ENCODE peak calls at places on chromosomes 4 and X, in five cellular contexts. I is lower lobe of right lung, H is PC-9, U is heart right ventricle, T is RWPE2. D is an unnamed sample. For H3K4me1 and H3K9me3, the result is how much of the 10 kb centered on the place peaks cover.

GRCh38 chr4:137519406-137519805 is 12.9 kb downstream of the PCDH18 start:
- DNase-seq in T (no peak), U (no peak), H (no peak), I (no peak), D (no peak)

GRCh38 chr4:145786261-145786660 is 106.3 kb downstream of the C4orf51 start:
- DNase-seq in U (no peak), H (no peak), I (no peak), T (no peak), D (no peak)

GRCh38 chrX:47210661-47211425 is 7.6 kb upstream of the CDK16 start:
- DNase-seq in U (no peak), H (no peak), I (no peak), T (no peak), D (no peak)

GRCh38 chr4:71460368-71460767 is 121.5 kb downstream of the SLC4A4 start:
- DNase-seq in I (no peak), T (no peak), U (no peak), H (no peak), D (no peak)

GRCh38 chr4:163592207-163592606 is 97.7 kb downstream of the TMA16 start:
- DNase-seq in I (no peak), T (no peak), U (no peak), H (no peak), D (no peak)

GRCh38 chr4:112327950-112328349 is 30.8 kb downstream of the ALPK1 start:
- DNase-seq in I (no peak), H (no peak), T (no peak), U (no peak), D (no peak)

GRCh38 chrX:154368630-154369452 is 5.6 kb downstream of the FLNA start:
- DNase-seq in I (peak), T (peak), U (peak), H (peak), D (peak)

GRCh38 chr4:11232004-11232403 is 196.7 kb downstream of the HS3ST1 start:
- DNase-seq in U (no peak), T (no peak), I (no peak), H (no peak), D (no peak)

GRCh38 chrX:76427560-76428242 is at the start of gene MAGEE1:
- DNase-seq in H (peak), T (peak), U (peak), I (peak), D (peak)

GRCh38 chr4:26081795-26082498 is 167.9 kb downstream of the SMIM20 start:
- DNase-seq in T (no peak), U (no peak), H (no peak), I (no peak), D (peak)

GRCh38 chrX:2299871-2300270 is 200.9 kb downstream of the DHRSX start:
- DNase-seq in H (no peak), T (no peak), I (no peak), U (no peak), D (no peak)

GRCh38 chrX:1493877-1494510 is 41.3 kb upstream of the ASMTL start:
- DNase-seq in I (no peak), H (no peak), T (no peak), U (no peak), D (no peak)

GRCh38 chrX:17713288-17713687 is 24.0 kb upstream of the SCML1 start:
- DNase-seq in I (no peak), U (no peak), H (no peak), T (no peak), D (no peak)

GRCh38 chr4:83548151-83548905 is 12.4 kb downstream of the GPAT3 start:
- DNase-seq in I (peak), T (peak), U (peak), H (peak), D (no peak)

GRCh38 chr4:124030038-124030638 is 633.5 kb downstream of the SPRY1 start:
- DNase-seq in H (no peak), I (no peak), T (no peak), U (no peak), D (no peak)

GRCh38 chr4:183181081-183181480 is 82.0 kb downstream of the WWC2 start:
- DNase-seq in I (no peak), T (no peak), U (no peak), H (no peak), D (no peak)

GRCh38 chr4:33722254-33722653 is 2522.1 kb downstream of the ARAP2 start:
- DNase-seq in H (no peak), U (no peak), I (no peak), T (no peak), D (no peak)

DNA sequence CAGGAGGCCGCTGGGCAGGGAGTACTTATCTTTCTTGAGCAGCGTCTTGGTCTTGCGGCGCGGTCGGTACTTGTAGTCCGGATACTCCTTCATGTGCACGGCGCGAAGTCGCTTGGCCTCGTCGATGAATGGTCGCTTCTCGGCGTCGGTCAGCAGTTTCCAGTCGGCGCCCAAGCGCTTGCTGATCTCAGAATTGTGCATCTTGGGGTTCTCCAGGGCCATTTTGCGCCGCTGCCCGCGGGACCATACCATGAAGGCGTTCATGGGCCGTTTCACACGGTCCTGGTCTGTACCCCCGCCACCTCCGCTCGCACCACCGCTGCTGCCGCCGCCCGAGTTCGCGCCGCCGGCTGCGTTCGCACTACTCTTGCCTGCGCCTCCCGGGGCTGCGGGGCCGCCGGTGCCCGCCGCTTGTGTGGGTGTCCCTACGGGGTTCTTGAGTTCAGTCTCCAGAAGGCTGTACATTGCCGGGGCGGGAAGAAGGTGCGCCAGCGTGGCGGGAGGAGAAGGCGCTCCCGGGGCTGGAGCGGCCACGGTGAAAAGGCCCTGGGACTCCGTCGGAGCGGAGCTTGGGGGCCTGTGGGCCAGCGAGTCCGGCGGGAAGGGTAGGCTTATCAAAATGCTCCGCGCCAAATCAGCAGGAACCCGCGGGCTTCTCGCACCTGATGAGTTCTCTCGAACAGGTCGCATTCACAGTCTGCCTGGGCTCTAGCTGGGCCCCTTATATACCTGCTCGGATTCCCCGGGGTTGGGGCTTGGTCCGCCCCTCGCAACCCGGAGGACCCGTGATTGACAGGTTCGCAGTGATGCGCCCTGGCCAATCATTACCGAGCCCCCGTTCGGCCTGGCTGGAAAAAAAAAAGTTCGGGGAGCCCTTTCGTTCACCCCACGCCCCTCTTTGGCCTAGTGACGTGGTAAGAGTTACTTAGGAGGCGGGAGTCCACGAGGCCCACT is at the start of gene SOX3:
- DNase-seq in U (no peak), H (no peak), I (no peak), T (no peak), D (no peak)
- H3K4me3 ChIP-seq in U (peak), H (no peak), I (peak), T (peak), D (no peak)

DNA sequence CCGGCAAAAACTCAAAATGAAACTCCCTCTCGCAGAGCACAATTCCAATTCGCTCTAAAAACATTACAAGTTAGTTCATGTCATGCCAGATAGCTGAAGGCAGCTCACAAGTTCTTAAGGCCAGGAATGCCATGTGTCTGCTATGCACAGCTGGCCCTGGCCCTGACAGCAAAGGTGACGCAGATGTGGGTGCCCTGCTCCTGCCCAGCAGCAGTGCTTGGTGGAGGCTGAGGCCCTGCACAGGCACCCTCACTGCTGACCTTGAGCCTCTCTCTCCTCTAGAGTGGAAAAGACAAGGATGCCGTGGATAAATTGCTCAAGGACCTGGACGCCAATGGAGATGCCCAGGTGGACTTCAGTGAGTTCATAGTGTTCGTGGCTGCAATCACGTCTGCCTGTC is 2.9 kb downstream of the S100P start:
- DNase-seq in I (no peak), H (no peak), T (no peak), U (no peak), D (no peak)
- H3K4me1 ChIP-seq in I (under half), H (under half), T (under half), U (under half), D (half or more)

DNA sequence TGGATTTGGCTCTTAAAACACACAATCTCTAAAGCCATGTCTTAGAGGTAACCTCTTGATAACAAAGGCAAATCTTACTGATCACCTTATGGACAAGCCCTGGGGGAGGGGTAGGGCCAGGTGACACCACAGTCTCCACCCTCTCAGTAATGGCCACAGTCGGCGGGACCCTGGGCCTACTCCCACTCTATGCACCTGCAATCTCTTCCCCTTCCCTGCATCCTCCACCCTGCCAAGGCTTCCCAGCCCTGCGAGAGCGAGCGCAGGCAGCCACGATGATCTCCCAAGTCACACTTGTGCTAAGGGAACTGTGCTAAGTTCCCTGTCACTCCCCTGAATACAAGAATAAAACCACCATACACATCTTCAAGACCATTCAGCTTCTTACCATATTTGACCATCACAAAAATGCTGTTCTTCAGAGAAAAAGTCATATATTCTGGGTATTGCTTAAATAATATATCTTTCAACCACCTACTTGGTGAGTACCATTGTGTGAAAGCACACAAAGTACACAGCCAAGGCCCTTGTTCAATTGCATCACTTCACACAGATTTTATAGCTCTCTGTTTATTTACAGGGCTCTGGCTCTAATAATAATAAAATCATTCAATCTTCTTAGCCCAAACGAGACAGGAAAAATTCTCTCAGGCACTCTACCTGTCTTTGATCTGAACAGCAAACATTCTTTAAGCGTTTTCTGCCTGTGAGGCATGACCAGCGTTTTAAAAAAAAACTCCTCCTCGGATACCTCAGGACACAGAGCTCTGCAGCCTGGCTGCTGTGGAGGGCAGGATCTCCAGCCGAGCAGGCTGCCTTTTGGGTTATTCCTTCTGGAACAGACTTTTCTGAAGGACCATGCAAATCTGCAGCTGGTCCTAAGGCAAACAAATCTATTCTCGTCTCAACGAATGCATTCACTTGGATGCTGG is 115.7 kb upstream of the MAP3K15 start:
- DNase-seq in T (no peak), H (no peak), U (no peak), I (no peak), D (no peak)
- H3K9me3 ChIP-seq in T (under half), H (under half), U (under half), I (under half), D (under half)

GRCh38 chrX:134025986-134026731 is 40.8 kb upstream of the GPC3 start:
- DNase-seq in T (no peak), H (no peak), U (no peak), I (no peak), D (no peak)
- H3K4me3 ChIP-seq in T (no peak), H (no peak), U (no peak), I (peak), D (no peak)

DNA sequence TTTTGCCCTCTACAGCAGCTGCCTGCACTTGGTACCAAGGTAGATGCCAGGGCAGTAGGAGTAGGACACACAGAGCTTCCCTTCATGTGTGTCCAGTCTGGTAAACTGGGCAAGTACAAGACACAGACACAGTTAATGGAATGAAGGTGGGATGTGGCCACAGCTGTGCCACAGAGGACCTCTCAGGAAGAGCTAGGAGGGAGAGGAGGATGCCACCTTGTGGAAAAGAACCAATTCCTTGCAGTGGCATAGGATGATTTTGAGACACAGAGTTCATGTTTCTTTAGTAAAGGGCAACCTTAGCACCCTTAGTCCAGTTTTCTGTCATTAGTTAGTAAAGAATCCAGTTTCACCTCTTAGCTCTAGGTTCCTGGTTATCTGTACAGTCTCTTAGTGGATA is 36.3 kb upstream of the TBC1D14 start:
- DNase-seq in H (no peak), T (no peak), I (no peak), U (no peak), D (no peak)
- H3K4me1 ChIP-seq in H (under half), T (under half), I (under half), U (under half), D (under half)

GRCh38 chr4:69697536-69697935 is 44.5 kb upstream of the UGT2A1 start:
- DNase-seq in U (no peak), H (no peak), T (no peak), I (no peak), D (no peak)
- H3K9me3 ChIP-seq in U (under half), H (under half), T (under half), I (under half), D (under half)

DNA sequence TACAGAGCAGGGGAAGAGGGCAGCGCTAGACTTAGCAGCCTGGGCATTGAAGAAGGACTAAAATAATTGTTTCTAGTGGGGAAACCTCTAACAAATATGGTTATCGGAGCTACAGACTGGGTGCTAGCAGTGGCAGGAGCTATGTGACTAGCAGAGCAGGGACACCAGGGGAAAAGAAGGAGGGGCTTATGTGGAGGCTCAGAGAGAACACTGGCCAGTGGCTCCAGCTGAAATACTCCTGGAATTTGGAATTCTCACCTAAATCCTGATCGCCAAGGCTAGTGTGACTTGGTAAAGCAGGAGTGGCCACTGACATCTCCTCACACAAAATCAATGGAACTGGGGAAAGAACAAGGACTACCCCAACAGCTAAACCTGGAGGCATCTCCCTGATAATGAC is 2.0 kb downstream of the TAPT1 start:
- DNase-seq in T (no peak), H (no peak), I (no peak), U (no peak), D (no peak)
- H3K4me3 ChIP-seq in T (no peak), H (peak), I (peak), U (no peak), D (peak)

GRCh38 chr4:1043658-1044468 is 32.4 kb downstream of the FGFRL1 start:
- DNase-seq in I (peak), U (peak), H (peak), T (peak), D (no peak)

GRCh38 chr4:1041147-1041935 is 29.9 kb downstream of the FGFRL1 start:
- DNase-seq in H (peak), I (no peak), U (peak), T (no peak), D (no peak)

GRCh38 chr4:1043162-1043561 is 31.7 kb downstream of the FGFRL1 start:
- DNase-seq in I (no peak), H (no peak), U (no peak), T (no peak), D (no peak)

GRCh38 chr4:1041936-1042330 is 30.5 kb downstream of the FGFRL1 start:
- DNase-seq in T (no peak), U (no peak), H (no peak), I (peak), D (no peak)

GRCh38 chr4:1042352-1043025 is 31.1 kb downstream of the FGFRL1 start:
- DNase-seq in U (no peak), H (no peak), T (no peak), I (peak), D (no peak)
- H3K4me1 ChIP-seq in U (under half), H (under half), T (under half), I (under half), D (under half)

DNA sequence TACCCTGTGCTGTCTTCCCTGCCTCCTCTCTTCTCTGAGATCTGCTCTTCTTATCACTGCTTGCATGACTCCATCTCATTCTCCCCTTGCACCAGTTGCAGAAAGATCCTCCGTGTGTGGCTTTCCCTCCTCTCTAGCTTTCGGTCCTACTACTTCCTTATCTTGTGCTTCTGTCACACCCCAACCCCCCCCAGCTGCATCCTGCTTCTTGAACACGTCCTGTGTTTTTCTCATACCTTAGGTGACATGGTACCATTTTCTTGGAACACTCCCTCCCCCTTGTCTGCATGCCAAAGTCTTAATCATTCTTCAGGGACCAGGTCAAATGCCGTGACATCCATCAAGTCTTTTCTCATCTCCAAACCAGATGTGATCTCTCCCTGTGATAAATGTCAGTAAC is 46.4 kb downstream of the FHL1 start:
- DNase-seq in U (no peak), H (no peak), I (no peak), T (no peak), D (no peak)
- H3K9me3 ChIP-seq in U (under half), H (under half), I (under half), T (under half), D (under half)

D was measured in naive thymus-derived CD4-positive, alpha-beta T cell.